ENCODE peak calls at places on chromosomes 4 and X, in seven cellular contexts. One of them, this sample, is unnamed.
A peak's percentile ranks its signal among the peaks of the same experiment; 100 is the strongest.

GRCh38 chrX:87397103-87397886 is 120.3 kb upstream of the KLHL4 start:
- DNase-seq in mammary epithelial cell: no peak
- DNase-seq in upper lobe of right lung: no peak
- DNase-seq in psoas muscle: no peak
- DNase-seq in left ventricle myocardium inferior: no peak
- DNase-seq in heart left ventricle: no peak
- DNase-seq in uterus: no peak
- DNase-seq in this sample: no peak

GRCh38 chrX:149286940-149287349 is 218.2 kb downstream of the IDS start:
- DNase-seq in heart left ventricle: peak; percentile 18
- DNase-seq in upper lobe of right lung: no peak
- DNase-seq in psoas muscle: no peak
- DNase-seq in mammary epithelial cell: peak; percentile 33
- DNase-seq in left ventricle myocardium inferior: no peak
- DNase-seq in uterus: no peak
- DNase-seq in this sample: peak; percentile 81

GRCh38 chrX:69117876-69118526 is 47.3 kb downstream of the PJA1 start:
- DNase-seq in uterus: no peak
- DNase-seq in heart left ventricle: no peak
- DNase-seq in upper lobe of right lung: no peak
- DNase-seq in mammary epithelial cell: no peak
- DNase-seq in psoas muscle: no peak
- DNase-seq in left ventricle myocardium inferior: no peak
- DNase-seq in this sample: no peak

GRCh38 chrX:110268875-110269274 is 49.0 kb downstream of the AMMECR1 start:
- DNase-seq in heart left ventricle: no peak
- DNase-seq in uterus: no peak
- DNase-seq in upper lobe of right lung: no peak
- DNase-seq in psoas muscle: no peak
- DNase-seq in left ventricle myocardium inferior: no peak
- DNase-seq in mammary epithelial cell: no peak
- DNase-seq in this sample: no peak

GRCh38 chr4:183099537-183100297 is 660 bp downstream of the WWC2 start:
- DNase-seq in mammary epithelial cell: peak; percentile 35
- DNase-seq in left ventricle myocardium inferior: peak; percentile 36
- DNase-seq in psoas muscle: peak; percentile 71
- DNase-seq in uterus: peak; percentile 28
- DNase-seq in upper lobe of right lung: peak; percentile 82
- DNase-seq in heart left ventricle: peak; percentile 48
- DNase-seq in this sample: peak; percentile 92

GRCh38 chr4:73864365-73864764 is 4.8 kb upstream of the CXCL1 start:
- DNase-seq in uterus: no peak
- DNase-seq in upper lobe of right lung: no peak
- DNase-seq in left ventricle myocardium inferior: no peak
- DNase-seq in mammary epithelial cell: peak; percentile 59
- DNase-seq in psoas muscle: no peak
- DNase-seq in heart left ventricle: no peak
- DNase-seq in this sample: peak; percentile 63

GRCh38 chr4:40283968-40284367 is 51.2 kb upstream of the CHRNA9 start:
- DNase-seq in mammary epithelial cell: peak; percentile 41
- DNase-seq in left ventricle myocardium inferior: no peak
- DNase-seq in heart left ventricle: no peak
- DNase-seq in upper lobe of right lung: no peak
- DNase-seq in psoas muscle: no peak
- DNase-seq in uterus: no peak
- DNase-seq in this sample: no peak

GRCh38 chr4:116899536-116899935 is 185.8 kb downstream of the TRAM1L1 start:
- DNase-seq in mammary epithelial cell: no peak
- DNase-seq in heart left ventricle: no peak
- DNase-seq in upper lobe of right lung: no peak
- DNase-seq in left ventricle myocardium inferior: no peak
- DNase-seq in psoas muscle: no peak
- DNase-seq in uterus: no peak
- DNase-seq in this sample: no peak

GRCh38 chr4:124851741-124852140 is 139.2 kb upstream of the ANKRD50 start:
- DNase-seq in psoas muscle: no peak
- DNase-seq in uterus: no peak
- DNase-seq in mammary epithelial cell: no peak
- DNase-seq in left ventricle myocardium inferior: no peak
- DNase-seq in heart left ventricle: no peak
- DNase-seq in upper lobe of right lung: no peak
- DNase-seq in this sample: no peak

GRCh38 chr4:138414202-138414601 is 172.1 kb upstream of the SLC7A11 start:
- DNase-seq in heart left ventricle: no peak
- DNase-seq in mammary epithelial cell: no peak
- DNase-seq in upper lobe of right lung: no peak
- DNase-seq in psoas muscle: no peak
- DNase-seq in left ventricle myocardium inferior: no peak
- DNase-seq in uterus: no peak
- DNase-seq in this sample: no peak

GRCh38 chr4:86450189-86450588 is 90.3 kb upstream of the MAPK10 start:
- DNase-seq in left ventricle myocardium inferior: no peak
- DNase-seq in mammary epithelial cell: no peak
- DNase-seq in uterus: no peak
- DNase-seq in upper lobe of right lung: no peak
- DNase-seq in heart left ventricle: no peak
- DNase-seq in psoas muscle: no peak
- DNase-seq in this sample: no peak

GRCh38 chr4:70630162-70630561 is 1.6 kb downstream of the ENAM start:
- DNase-seq in psoas muscle: no peak
- DNase-seq in uterus: no peak
- DNase-seq in mammary epithelial cell: no peak
- DNase-seq in upper lobe of right lung: no peak
- DNase-seq in left ventricle myocardium inferior: no peak
- DNase-seq in heart left ventricle: no peak
- DNase-seq in this sample: no peak

GRCh38 chrX:107561468-107562215 is 66.7 kb upstream of the PRPS1 start:
- DNase-seq in mammary epithelial cell: no peak
- DNase-seq in upper lobe of right lung: no peak
- DNase-seq in heart left ventricle: no peak
- DNase-seq in uterus: no peak
- DNase-seq in left ventricle myocardium inferior: no peak
- DNase-seq in psoas muscle: no peak
- DNase-seq in this sample: peak; percentile 87

GRCh38 chrX:70132244-70132643 is 1.0 kb upstream of the IGBP1 start:
- DNase-seq in mammary epithelial cell: no peak
- DNase-seq in uterus: no peak
- DNase-seq in upper lobe of right lung: no peak
- DNase-seq in heart left ventricle: no peak
- DNase-seq in psoas muscle: no peak
- DNase-seq in left ventricle myocardium inferior: no peak
- DNase-seq in this sample: no peak

GRCh38 chr4:22514001-22514400 is 1.9 kb downstream of the ADGRA3 start:
- DNase-seq in mammary epithelial cell: peak; percentile 52
- DNase-seq in left ventricle myocardium inferior: no peak
- DNase-seq in uterus: no peak
- DNase-seq in upper lobe of right lung: no peak
- DNase-seq in psoas muscle: no peak
- DNase-seq in heart left ventricle: no peak
- DNase-seq in this sample: no peak

GRCh38 chr4:7049739-7050138 is 6.6 kb downstream of the TADA2B start:
- DNase-seq in heart left ventricle: no peak
- DNase-seq in uterus: no peak
- DNase-seq in left ventricle myocardium inferior: no peak
- DNase-seq in upper lobe of right lung: no peak
- DNase-seq in mammary epithelial cell: no peak
- DNase-seq in psoas muscle: no peak
- DNase-seq in this sample: no peak

GRCh38 chr4:67332627-67333026 is 212.7 kb downstream of the CENPC start:
- DNase-seq in psoas muscle: no peak
- DNase-seq in heart left ventricle: no peak
- DNase-seq in mammary epithelial cell: peak; percentile 11
- DNase-seq in upper lobe of right lung: no peak
- DNase-seq in left ventricle myocardium inferior: no peak
- DNase-seq in uterus: no peak
- DNase-seq in this sample: peak; percentile 70

GRCh38 chr4:129532573-129532972 is 436.6 kb downstream of the C4orf33 start:
- DNase-seq in psoas muscle: no peak
- DNase-seq in heart left ventricle: no peak
- DNase-seq in uterus: no peak
- DNase-seq in mammary epithelial cell: no peak
- DNase-seq in upper lobe of right lung: no peak
- DNase-seq in left ventricle myocardium inferior: no peak
- DNase-seq in this sample: no peak

GRCh38 chr4:109977854-109978501 is 65.3 kb downstream of the EGF start:
- DNase-seq in left ventricle myocardium inferior: no peak
- DNase-seq in upper lobe of right lung: no peak
- DNase-seq in mammary epithelial cell: peak; percentile 40
- DNase-seq in psoas muscle: no peak
- DNase-seq in heart left ventricle: no peak
- DNase-seq in uterus: no peak
- DNase-seq in this sample: no peak

GRCh38 chr4:55125087-55125721 is at the start of gene KDR:
- DNase-seq in heart left ventricle: peak; percentile 69
- DNase-seq in mammary epithelial cell: peak; percentile 12
- DNase-seq in psoas muscle: peak; percentile 65
- DNase-seq in uterus: peak; percentile 76
- DNase-seq in upper lobe of right lung: peak; percentile 68
- DNase-seq in left ventricle myocardium inferior: peak; percentile 56
- DNase-seq in this sample: peak; percentile 92

GRCh38 chr4:109560687-109561452 is 824 bp downstream of the MCUB start:
- DNase-seq in mammary epithelial cell: peak; percentile 76
- DNase-seq in left ventricle myocardium inferior: peak; percentile 30
- DNase-seq in uterus: peak; percentile 64
- DNase-seq in upper lobe of right lung: no peak
- DNase-seq in heart left ventricle: peak; percentile 31
- DNase-seq in psoas muscle: peak; percentile 57
- DNase-seq in this sample: peak; percentile 78

DNA sequence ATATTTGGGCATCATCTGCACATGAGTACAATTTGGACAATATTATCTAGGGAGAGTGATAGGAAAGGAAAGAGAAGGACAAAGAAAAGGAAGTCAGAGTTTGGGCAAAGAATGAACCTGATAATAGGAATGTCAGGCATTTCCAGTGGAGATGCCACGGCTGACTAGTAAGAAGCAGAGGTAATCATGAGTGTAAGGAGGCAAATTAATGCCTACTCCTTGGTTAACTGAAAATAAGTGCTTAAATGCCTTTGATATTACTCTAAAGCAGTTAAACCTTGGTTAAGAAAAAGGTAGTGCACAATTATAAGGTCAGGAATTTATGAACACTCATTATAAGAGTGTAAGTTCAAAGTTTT is 99.2 kb upstream of the DDIT4L start:
- DNase-seq in left ventricle myocardium inferior: no peak
- DNase-seq in heart left ventricle: no peak
- DNase-seq in mammary epithelial cell: peak; percentile 12
- DNase-seq in psoas muscle: no peak
- DNase-seq in uterus: no peak
- DNase-seq in upper lobe of right lung: no peak
- DNase-seq in this sample: no peak
- H3K27ac ChIP-seq in left ventricle myocardium inferior: no peak overlapping the region
- H3K27ac ChIP-seq in heart left ventricle: no peak overlapping the region
- H3K27ac ChIP-seq in mammary epithelial cell: peak overlapping the region; percentile 69
- H3K27ac ChIP-seq in psoas muscle: no peak overlapping the region
- H3K27ac ChIP-seq in uterus: peak overlapping the region; percentile 6
- H3K27ac ChIP-seq in upper lobe of right lung: no peak overlapping the region
- H3K27ac ChIP-seq in this sample: no peak overlapping the region

DNA sequence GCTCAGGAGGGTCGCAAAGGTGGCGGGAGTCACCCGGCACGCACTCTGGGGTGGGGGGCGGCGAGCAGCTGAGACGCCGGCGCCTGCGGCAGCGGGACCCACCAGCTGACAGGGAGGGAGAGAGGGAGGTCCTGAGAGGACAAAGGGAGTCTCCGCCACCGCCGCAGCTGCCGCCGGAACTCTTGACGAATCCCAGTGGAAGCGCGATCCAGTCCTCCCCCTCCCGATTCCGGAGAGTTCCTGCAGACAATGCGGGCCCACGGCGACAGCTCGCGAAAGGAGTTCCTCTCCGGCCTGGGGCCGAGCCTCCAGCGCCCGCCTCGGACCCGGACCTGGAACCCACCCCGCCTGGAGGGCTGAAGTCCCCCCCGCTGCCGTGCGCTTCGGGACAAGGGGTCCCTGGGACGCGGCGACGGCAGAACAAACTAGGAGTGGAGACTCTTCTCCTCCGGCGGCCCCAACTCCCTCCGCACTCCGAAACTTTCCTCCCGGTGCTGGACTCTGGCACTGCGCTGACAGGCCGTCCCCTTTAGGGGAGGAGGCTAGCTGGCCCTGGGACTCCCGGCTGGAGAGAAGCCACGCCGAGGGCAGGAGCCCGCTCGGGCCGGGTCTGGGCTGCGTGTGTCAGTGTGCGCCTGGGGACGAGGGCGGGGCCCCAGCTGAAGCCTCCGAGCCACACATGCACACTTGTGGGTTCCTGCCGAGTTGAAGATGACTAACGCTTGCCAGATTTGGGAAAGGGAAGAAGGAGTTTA is at the start of gene ANTXR2:
- DNase-seq in heart left ventricle: peak; percentile 89
- DNase-seq in left ventricle myocardium inferior: peak; percentile 94
- DNase-seq in uterus: peak; percentile 89
- DNase-seq in psoas muscle: peak; percentile 95
- DNase-seq in upper lobe of right lung: peak; percentile 93
- DNase-seq in mammary epithelial cell: peak; percentile 92
- DNase-seq in this sample: peak; percentile 94
- TF ChIP-seq CTCF in heart left ventricle: no peak
- TF ChIP-seq CTCF in left ventricle myocardium inferior: peak; percentile 21
- TF ChIP-seq CTCF in uterus: no peak
- TF ChIP-seq CTCF in psoas muscle: no peak
- TF ChIP-seq CTCF in upper lobe of right lung: peak; percentile 15
- TF ChIP-seq CTCF in mammary epithelial cell: no peak
- TF ChIP-seq CTCF in this sample: peak; percentile 24

GRCh38 chr4:83582289-83582756 is 46.4 kb downstream of the GPAT3 start:
- DNase-seq in left ventricle myocardium inferior: no peak
- DNase-seq in mammary epithelial cell: peak; percentile 72
- DNase-seq in uterus: peak; percentile 18
- DNase-seq in upper lobe of right lung: no peak
- DNase-seq in psoas muscle: no peak
- DNase-seq in heart left ventricle: peak; percentile 61
- DNase-seq in this sample: peak; percentile 50

GRCh38 chr4:83591730-83592129 is 55.8 kb downstream of the GPAT3 start:
- DNase-seq in psoas muscle: no peak
- DNase-seq in mammary epithelial cell: no peak
- DNase-seq in left ventricle myocardium inferior: no peak
- DNase-seq in heart left ventricle: no peak
- DNase-seq in uterus: no peak
- DNase-seq in upper lobe of right lung: no peak
- DNase-seq in this sample: no peak

GRCh38 chr4:83589283-83589682 is 53.4 kb downstream of the GPAT3 start:
- DNase-seq in upper lobe of right lung: no peak
- DNase-seq in heart left ventricle: no peak
- DNase-seq in left ventricle myocardium inferior: no peak
- DNase-seq in psoas muscle: no peak
- DNase-seq in uterus: no peak
- DNase-seq in mammary epithelial cell: no peak
- DNase-seq in this sample: peak; percentile 66

GRCh38 chr4:83581411-83582288 is 45.7 kb downstream of the GPAT3 start:
- DNase-seq in heart left ventricle: no peak
- DNase-seq in psoas muscle: no peak
- DNase-seq in left ventricle myocardium inferior: no peak
- DNase-seq in mammary epithelial cell: no peak
- DNase-seq in upper lobe of right lung: no peak
- DNase-seq in uterus: no peak
- DNase-seq in this sample: no peak

GRCh38 chr4:83585982-83586508 is 50.1 kb downstream of the GPAT3 start:
- DNase-seq in psoas muscle: no peak
- DNase-seq in mammary epithelial cell: no peak
- DNase-seq in upper lobe of right lung: no peak
- DNase-seq in uterus: no peak
- DNase-seq in left ventricle myocardium inferior: no peak
- DNase-seq in heart left ventricle: no peak
- DNase-seq in this sample: no peak
- H3K36me3 ChIP-seq in psoas muscle: peaks cover 7% of the 10 kb centered on the region
- H3K36me3 ChIP-seq in mammary epithelial cell: peaks cover 9% of the 10 kb centered on the region
- H3K36me3 ChIP-seq in upper lobe of right lung: no peaks in the 10 kb centered on the region
- H3K36me3 ChIP-seq in uterus: no peaks in the 10 kb centered on the region
- H3K36me3 ChIP-seq in left ventricle myocardium inferior: peaks cover 8% of the 10 kb centered on the region
- H3K36me3 ChIP-seq in heart left ventricle: peaks cover 53% of the 10 kb centered on the region
- H3K36me3 ChIP-seq in this sample: no peaks in the 10 kb centered on the region

GRCh38 chr4:2799971-2800690 is 7.2 kb downstream of the SH3BP2 start:
- DNase-seq in left ventricle myocardium inferior: peak; percentile 50
- DNase-seq in mammary epithelial cell: no peak
- DNase-seq in upper lobe of right lung: peak; percentile 75
- DNase-seq in heart left ventricle: peak; percentile 43
- DNase-seq in uterus: peak; percentile 17
- DNase-seq in psoas muscle: peak; percentile 59
- DNase-seq in this sample: no peak
- H3K27ac ChIP-seq in left ventricle myocardium inferior: peak overlapping the region; percentile 94
- H3K27ac ChIP-seq in mammary epithelial cell: no peak overlapping the region
- H3K27ac ChIP-seq in upper lobe of right lung: peak overlapping the region; percentile 87
- H3K27ac ChIP-seq in heart left ventricle: peak overlapping the region; percentile 88
- H3K27ac ChIP-seq in uterus: peak overlapping the region; percentile 74
- H3K27ac ChIP-seq in psoas muscle: peak overlapping the region; percentile 71
- H3K27ac ChIP-seq in this sample: no peak overlapping the region

This sample was measured in endodermal cell.